ENCODE peak calls at places on chromosome 6, in six cellular contexts. One of them, this sample, is unnamed.

GRCh38 chr6:137451926-137452325 is 42.3 kb downstream of the OLIG3 start:
- DNase-seq in breast epithelium: no peak
- DNase-seq in NCI-H2081: no peak
- DNase-seq in IMR-90: peak
- DNase-seq in EL: peak
- DNase-seq in AG10803: peak
- DNase-seq in this sample: no peak

GRCh38 chr6:167577891-167578361 is 248.8 kb upstream of the AFDN start:
- DNase-seq in EL: no peak
- DNase-seq in AG10803: no peak
- DNase-seq in NCI-H2081: no peak
- DNase-seq in breast epithelium: peak
- DNase-seq in IMR-90: no peak
- DNase-seq in this sample: no peak

GRCh38 chr6:15539722-15540270 is 123.0 kb downstream of the DTNBP1 start:
- DNase-seq in breast epithelium: no peak
- DNase-seq in AG10803: no peak
- DNase-seq in EL: no peak
- DNase-seq in IMR-90: no peak
- DNase-seq in NCI-H2081: no peak
- DNase-seq in this sample: no peak

GRCh38 chr6:155495011-155495768 is 39.6 kb upstream of the NOX3 start:
- DNase-seq in AG10803: peak
- DNase-seq in IMR-90: peak
- DNase-seq in EL: peak
- DNase-seq in breast epithelium: no peak
- DNase-seq in NCI-H2081: peak
- DNase-seq in this sample: no peak

GRCh38 chr6:109791301-109791700 is 100.2 kb downstream of the FIG4 start:
- DNase-seq in NCI-H2081: no peak
- DNase-seq in breast epithelium: no peak
- DNase-seq in EL: no peak
- DNase-seq in AG10803: peak
- DNase-seq in IMR-90: peak
- DNase-seq in this sample: no peak

GRCh38 chr6:15434263-15434662 is 188.4 kb downstream of the JARID2 start:
- DNase-seq in AG10803: no peak
- DNase-seq in IMR-90: no peak
- DNase-seq in EL: no peak
- DNase-seq in NCI-H2081: peak
- DNase-seq in breast epithelium: no peak
- DNase-seq in this sample: no peak

GRCh38 chr6:108559097-108559883 is 1.4 kb upstream of the FOXO3 start:
- DNase-seq in EL: peak
- DNase-seq in AG10803: peak
- DNase-seq in breast epithelium: peak
- DNase-seq in IMR-90: peak
- DNase-seq in NCI-H2081: peak
- DNase-seq in this sample: peak

GRCh38 chr6:81962198-81962597 is 209.7 kb upstream of the TENT5A start:
- DNase-seq in AG10803: no peak
- DNase-seq in EL: no peak
- DNase-seq in breast epithelium: no peak
- DNase-seq in NCI-H2081: no peak
- DNase-seq in IMR-90: no peak
- DNase-seq in this sample: no peak

GRCh38 chr6:150992279-150992678 is 126.8 kb downstream of the MTHFD1L start:
- DNase-seq in IMR-90: no peak
- DNase-seq in NCI-H2081: no peak
- DNase-seq in breast epithelium: no peak
- DNase-seq in EL: no peak
- DNase-seq in AG10803: no peak
- DNase-seq in this sample: no peak

GRCh38 chr6:148563066-148563465 is 183.8 kb upstream of the UST start:
- DNase-seq in IMR-90: no peak
- DNase-seq in breast epithelium: no peak
- DNase-seq in AG10803: no peak
- DNase-seq in EL: no peak
- DNase-seq in NCI-H2081: no peak
- DNase-seq in this sample: no peak

This sample was measured in thoracic aorta.